ENCODE peak calls at places on chromosomes 12 and 14, in nine cellular contexts. I is breast epithelium; E is D341Med; Y is foreskin melanocyte; V is activated T-helper 1 cell treated with Interleukin-2 at 50 U/mL for 16 hours; K is lung; O is 8988T; D is activated T-helper 2 cell treated with anti-CD3 and anti-CD28 coated beads, Interferon-gamma antibody, Interleukin-2, Interleukin-4, amounts not matched to agents 10 μg/mL and 5 μg/mL and 100 μg/mL, durations not matched to agents 14 hours and 24 hours and 36 hours; X is amygdala. J is an unnamed sample.

GRCh38 chr12:13206560-13206897 is 10.0 kb downstream of the EMP1 start:
- DNase-seq in I (no peak), E (no peak), Y (no peak), V (no peak), K (no peak), O (no peak), D (no peak), X (no peak), J (no peak)

GRCh38 chr12:49869816-49870500 is 27.1 kb upstream of the BCDIN3D start:
- DNase-seq in I (peak), E (no peak), Y (no peak), V (no peak), K (no peak), O (no peak), D (no peak), X (no peak), J (no peak)

GRCh38 chr12:80778005-80778541 is 61.4 kb downstream of the MYF5 start:
- DNase-seq in I (peak), E (peak), Y (peak), V (no peak), K (peak), O (no peak), D (peak), X (no peak), J (peak)

GRCh38 chr14:66233571-66233970 is 252.6 kb upstream of the CCDC196 start:
- DNase-seq in I (no peak), E (no peak), Y (no peak), V (no peak), K (no peak), O (no peak), D (no peak), X (no peak), J (peak)

GRCh38 chr14:36181417-36181816 is 4.9 kb upstream of the PTCSC3 start:
- DNase-seq in I (no peak), E (no peak), Y (no peak), V (no peak), K (no peak), O (no peak), D (no peak), X (no peak), J (no peak)

GRCh38 chr14:90870950-90871604 is 54.8 kb upstream of the TTC7B start:
- DNase-seq in I (no peak), E (no peak), Y (no peak), V (no peak), K (no peak), O (no peak), D (no peak), X (no peak), J (no peak)

GRCh38 chr12:3447318-3447717 is 43.7 kb upstream of the PRMT8 start:
- DNase-seq in I (no peak), E (no peak), Y (no peak), V (no peak), K (no peak), O (no peak), D (no peak), X (no peak), J (no peak)

GRCh38 chr12:70398862-70399261 is 32.8 kb downstream of the KCNMB4 start:
- DNase-seq in I (no peak), E (no peak), Y (no peak), V (no peak), K (no peak), O (no peak), D (no peak), X (no peak), J (no peak)

GRCh38 chr12:19764408-19764807 is 325.1 kb downstream of the AEBP2 start:
- DNase-seq in I (no peak), E (no peak), Y (no peak), V (no peak), K (no peak), O (no peak), D (no peak), X (no peak), J (no peak)

GRCh38 chr12:100755186-100755585 is 39.4 kb upstream of the ANO4 start:
- DNase-seq in I (no peak), E (no peak), Y (no peak), V (no peak), K (no peak), O (no peak), D (no peak), X (no peak), J (no peak)

GRCh38 chr14:76352639-76353281 is 23.2 kb upstream of the ESRRB start:
- DNase-seq in I (no peak), E (peak), Y (peak), V (peak), K (no peak), O (peak), D (peak), X (no peak), J (no peak)

GRCh38 chr12:12736759-12737676 is 19.9 kb downstream of the CDKN1B start:
- DNase-seq in I (no peak), E (peak), Y (peak), V (peak), K (no peak), O (no peak), D (peak), X (no peak), J (peak)

GRCh38 chr12:53115891-53116675 is 12.8 kb downstream of the SOAT2 start:
- DNase-seq in I (no peak), E (no peak), Y (no peak), V (no peak), K (no peak), O (no peak), D (no peak), X (no peak), J (no peak)

GRCh38 chr12:111438501-111438900 is 32.8 kb downstream of the SH2B3 start:
- DNase-seq in I (no peak), E (no peak), Y (no peak), V (no peak), K (peak), O (no peak), D (no peak), X (no peak), J (no peak)

GRCh38 chr12:116400671-116401357 is 123.3 kb upstream of the MED13L start:
- DNase-seq in I (no peak), E (no peak), Y (no peak), V (no peak), K (no peak), O (no peak), D (no peak), X (no peak), J (peak)

GRCh38 chr12:52305921-52306705 is 14.8 kb upstream of the KRT81 start:
- DNase-seq in I (no peak), E (no peak), Y (no peak), V (no peak), K (no peak), O (no peak), D (no peak), X (no peak), J (no peak)

GRCh38 chr12:115983226-115983798 is 294.2 kb downstream of the MED13L start:
- DNase-seq in I (no peak), E (peak), Y (no peak), V (no peak), K (no peak), O (no peak), D (no peak), X (no peak), J (no peak)

GRCh38 chr14:93219103-93219726 is 12.2 kb downstream of the UBR7 start:
- DNase-seq in I (no peak), E (peak), Y (no peak), V (peak), K (no peak), O (no peak), D (no peak), X (no peak), J (peak)

GRCh38 chr12:109385339-109386078 is 37.8 kb downstream of the MYO1H start:
- DNase-seq in I (no peak), E (peak), Y (peak), V (no peak), K (no peak), O (no peak), D (no peak), X (no peak), J (peak)

GRCh38 chr12:110590806-110591326 is 7.7 kb upstream of the PPTC7 start:
- DNase-seq in I (no peak), E (no peak), Y (peak), V (no peak), K (no peak), O (no peak), D (peak), X (no peak), J (peak)

GRCh38 chr14:60272177-60272576 is 23.2 kb downstream of the PPM1A start:
- DNase-seq in I (no peak), E (no peak), Y (no peak), V (no peak), K (no peak), O (no peak), D (no peak), X (no peak), J (no peak)

GRCh38 chr12:23640754-23641153 is 308.7 kb downstream of the SOX5 start:
- DNase-seq in I (no peak), E (no peak), Y (no peak), V (no peak), K (no peak), O (no peak), D (no peak), X (no peak), J (peak)

GRCh38 chr12:46659844-46660243 is 166.0 kb downstream of the SLC38A4 start:
- DNase-seq in I (no peak), E (no peak), Y (no peak), V (no peak), K (no peak), O (no peak), D (no peak), X (no peak), J (peak)

GRCh38 chr12:87670448-87670847 is 358.8 kb downstream of the C12orf50 start:
- DNase-seq in I (no peak), E (no peak), Y (no peak), V (no peak), K (no peak), O (no peak), D (no peak), X (no peak), J (no peak)

GRCh38 chr14:77100961-77101360 is 2.9 kb downstream of the CIPC start:
- DNase-seq in I (no peak), E (no peak), Y (no peak), V (no peak), K (no peak), O (no peak), D (no peak), X (no peak), J (peak)

GRCh38 chr14:22400590-22401259 is 188.3 kb downstream of the DAD1 start:
- DNase-seq in I (no peak), E (no peak), Y (no peak), V (no peak), K (no peak), O (no peak), D (no peak), X (no peak), J (no peak)

GRCh38 chr14:104685216-104685997 is 4.0 kb upstream of the INF2 start:
- DNase-seq in I (no peak), E (no peak), Y (no peak), V (no peak), K (no peak), O (peak), D (no peak), X (no peak), J (no peak)

J was measured in pons.